ENCODE peak calls at places on chromosomes 7 and 10, in ten cellular contexts. F, E, V, X, P, T, G, S, B and N are unnamed samples.

GRCh38 chr7:84524714-84525694 is 330.4 kb upstream of the SEMA3A start:
- DNase-seq in B (no peak), V (no peak), S (no peak), F (no peak), G (no peak), X (no peak), P (peak), E (no peak), T (no peak), N (no peak)

GRCh38 chr10:80409121-80409520 is 770 bp downstream of the PRXL2A start:
- DNase-seq in G (no peak), F (no peak), V (no peak), B (no peak), X (no peak), S (no peak), P (no peak), T (no peak), E (no peak), N (no peak)

GRCh38 chr7:150900675-150901074 is 48.4 kb downstream of the AOC1 start:
- DNase-seq in P (no peak), B (no peak), E (no peak), G (no peak), X (no peak), S (no peak), V (no peak), T (no peak), F (no peak), N (no peak)

GRCh38 chr7:84136809-84137208 is 57.8 kb downstream of the SEMA3A start:
- DNase-seq in P (no peak), G (no peak), B (no peak), X (no peak), S (peak), T (no peak), F (no peak), E (no peak), V (no peak), N (no peak)

GRCh38 chr10:23063387-23064287 is 31.7 kb upstream of the MSRB2 start:
- DNase-seq in V (no peak), F (no peak), P (peak), X (no peak), S (peak), B (no peak), E (no peak), T (no peak), G (no peak), N (no peak)

GRCh38 chr10:133299738-133300137 is 8.9 kb downstream of the TUBGCP2 start:
- DNase-seq in T (no peak), G (no peak), P (no peak), B (no peak), E (no peak), X (no peak), F (no peak), S (no peak), V (no peak), N (no peak)

GRCh38 chr10:24811906-24812305 is 88.2 kb upstream of the ARHGAP21 start:
- DNase-seq in G (no peak), T (no peak), E (peak), F (peak), B (no peak), V (no peak), P (no peak), X (no peak), S (no peak), N (no peak)

GRCh38 chr10:22550732-22551131 is 163.6 kb downstream of the PIP4K2A start:
- DNase-seq in V (no peak), F (no peak), P (peak), G (peak), E (peak), B (peak), T (peak), S (peak), X (peak), N (peak)

GRCh38 chr7:16719699-16720098 is 33.9 kb upstream of the TSPAN13 start:
- DNase-seq in G (no peak), F (no peak), P (peak), E (no peak), T (no peak), X (no peak), S (no peak), B (no peak), V (no peak), N (no peak)

GRCh38 chr10:132489704-132490534 is 47.7 kb upstream of the INPP5A start:
- DNase-seq in F (no peak), G (no peak), B (no peak), T (no peak), P (no peak), S (no peak), X (no peak), E (no peak), V (no peak), N (no peak)

GRCh38 chr10:12975266-12975665 is 26.2 kb downstream of the CCDC3 start:
- DNase-seq in F (no peak), T (peak), P (no peak), S (no peak), E (no peak), B (no peak), G (no peak), X (no peak), V (no peak), N (no peak)

GRCh38 chr7:132141109-132141508 is 435.2 kb downstream of the PLXNA4 start:
- DNase-seq in T (no peak), X (no peak), P (peak), E (no peak), G (no peak), B (no peak), F (no peak), S (no peak), V (peak), N (no peak)

GRCh38 chr7:48140001-48140681 is 31.1 kb upstream of the ABCA13 start:
- DNase-seq in B (no peak), S (no peak), T (no peak), E (no peak), X (no peak), F (peak), P (no peak), G (no peak), V (no peak), N (no peak)

GRCh38 chr7:128053023-128053422 is 21.8 kb upstream of the LRRC4 start:
- DNase-seq in B (no peak), V (no peak), X (no peak), P (peak), S (peak), T (no peak), F (no peak), G (no peak), E (no peak), N (peak)

GRCh38 chr10:11007661-11008060 is 10.0 kb upstream of the CELF2 start:
- DNase-seq in S (no peak), X (no peak), T (no peak), F (no peak), B (no peak), V (no peak), P (no peak), G (no peak), E (no peak), N (no peak)

GRCh38 chr10:48518412-48518811 is 86.5 kb downstream of the ARHGAP22 start:
- DNase-seq in G (no peak), E (no peak), B (no peak), F (no peak), P (no peak), T (no peak), S (no peak), X (no peak), V (no peak), N (no peak)

GRCh38 chr7:22949944-22950343 is 64.0 kb downstream of the HYCC1 start:
- DNase-seq in T (no peak), E (no peak), B (no peak), P (no peak), F (no peak), G (no peak), V (no peak), X (no peak), S (no peak), N (no peak)

GRCh38 chr10:79981356-79981672 is 32.4 kb upstream of the SFTPD start:
- DNase-seq in S (no peak), E (peak), F (no peak), P (no peak), B (no peak), T (no peak), V (peak), G (no peak), X (no peak), N (no peak)

GRCh38 chr7:154353385-154353784 is 301.2 kb downstream of the DPP6 start:
- DNase-seq in X (no peak), B (no peak), V (no peak), P (no peak), T (no peak), S (peak), F (no peak), E (no peak), G (no peak), N (no peak)

GRCh38 chr10:86970152-86970886 is 2.0 kb downstream of the ADIRF start:
- DNase-seq in P (peak), B (peak), T (peak), S (no peak), E (peak), V (peak), G (peak), F (peak), X (no peak), N (peak)

GRCh38 chr7:45873035-45873354 is at the start of gene CCDC201:
- DNase-seq in F (no peak), T (no peak), E (no peak), X (no peak), S (no peak), P (no peak), B (no peak), G (no peak), V (no peak), N (no peak)

GRCh38 chr10:97498841-97499560 is at the start of gene UBTD1:
- DNase-seq in B (peak), G (peak), V (peak), E (peak), S (peak), X (peak), T (peak), F (peak), P (peak), N (peak)

GRCh38 chr7:44087914-44088838 is 5.8 kb upstream of the POLM start:
- DNase-seq in T (no peak), G (peak), E (peak), S (no peak), F (no peak), X (no peak), P (peak), V (no peak), B (peak), N (no peak)

GRCh38 chr10:3969876-3970666 is 185.1 kb upstream of the KLF6 start:
- DNase-seq in F (no peak), E (no peak), B (no peak), V (peak), X (no peak), P (no peak), S (no peak), T (no peak), G (no peak), N (no peak)

GRCh38 chr10:127402596-127403409 is 146.3 kb upstream of the NPS start:
- DNase-seq in G (no peak), B (no peak), F (no peak), S (no peak), V (no peak), T (no peak), X (no peak), P (peak), E (no peak), N (no peak)

GRCh38 chr7:29328811-29329210 is 134.2 kb downstream of the CHN2 start:
- DNase-seq in G (no peak), V (no peak), F (no peak), E (no peak), P (peak), B (no peak), X (no peak), T (no peak), S (peak), N (peak)

GRCh38 chr7:99392659-99393362 is 15.6 kb downstream of the PDAP1 start:
- DNase-seq in P (peak), T (peak), E (peak), F (peak), G (peak), X (peak), B (peak), S (peak), V (peak), N (peak)

GRCh38 chr7:4882169-4882741 is 1.3 kb downstream of the RADIL start:
- DNase-seq in G (peak), F (no peak), X (no peak), S (no peak), B (peak), T (peak), V (peak), P (peak), E (peak), N (no peak)

GRCh38 chr10:46520941-46521340 is 35.5 kb downstream of the GPRIN2 start:
- DNase-seq in G (no peak), X (no peak), S (no peak), V (no peak), F (no peak), E (peak), T (peak), B (no peak), P (peak), N (peak)

DNA sequence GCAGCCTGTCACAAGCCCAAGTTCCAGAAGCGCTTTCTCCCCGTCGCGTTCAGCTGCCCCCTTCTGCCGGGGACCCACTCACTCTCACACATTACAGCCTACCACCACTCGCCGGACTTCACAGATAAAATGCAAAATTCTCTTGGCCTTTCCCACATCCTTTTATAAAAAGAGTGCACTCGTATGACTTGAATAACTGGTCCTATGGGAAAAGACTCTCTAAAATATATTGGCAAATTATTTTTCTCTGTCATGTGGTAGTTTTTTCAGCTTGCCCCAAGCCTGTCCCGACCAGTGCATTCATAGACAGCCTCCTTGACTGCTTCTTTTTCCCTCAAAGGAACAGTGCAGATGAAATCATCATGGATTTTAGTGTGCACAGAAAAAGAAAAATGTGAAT is 1.3 kb downstream of the INHBA start:
- DNase-seq in B (no peak), V (no peak), T (no peak), X (no peak), E (no peak), F (no peak), S (no peak), P (no peak), G (no peak), N (no peak)
- H3K27ac ChIP-seq in B (peak), V (no peak), T (no peak), X (no peak), E (peak), F (no peak), S (no peak), P (peak), G (peak), N (no peak)

DNA sequence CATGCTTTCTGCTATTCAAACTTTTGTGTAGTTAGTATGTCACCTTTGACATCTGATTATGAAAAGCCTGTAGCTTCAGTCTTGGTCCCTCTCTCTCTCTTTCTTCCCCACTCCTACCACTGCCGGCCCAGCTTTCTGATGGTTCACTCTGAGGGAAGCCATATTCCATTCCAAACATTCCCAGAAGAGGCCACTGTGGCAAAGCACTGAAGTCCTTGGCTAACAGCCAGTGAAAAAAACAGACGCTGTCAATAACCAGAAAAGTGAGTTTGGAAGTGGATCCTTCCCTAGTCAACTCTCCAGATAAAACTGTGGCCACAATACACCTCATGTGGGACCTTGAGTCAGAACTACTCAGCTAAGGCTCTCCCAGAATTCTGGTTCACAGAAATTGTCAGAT is 950.7 kb upstream of the PHF14 start:
- DNase-seq in E (no peak), T (no peak), X (no peak), F (peak), B (no peak), P (peak), S (peak), G (no peak), V (peak), N (peak)
- TF ChIP-seq CTCF in E (peak), T (no peak), X (no peak), F (no peak), B (no peak), P (no peak), S (no peak), G (no peak), V (no peak), N (peak)

GRCh38 chr7:116597384-116597783 is 72.5 kb downstream of the CAV1 start:
- DNase-seq in B (no peak), G (no peak), P (no peak), S (no peak), T (no peak), E (no peak), F (no peak), X (no peak), V (no peak), N (no peak)

GRCh38 chr7:116601426-116601825 is 70.6 kb upstream of the MET start:
- DNase-seq in P (no peak), G (no peak), F (no peak), B (no peak), X (no peak), E (no peak), V (no peak), T (no peak), S (peak), N (no peak)

GRCh38 chr7:116595063-116595462 is 70.2 kb downstream of the CAV1 start:
- DNase-seq in G (no peak), P (no peak), B (no peak), V (no peak), X (no peak), F (no peak), T (no peak), E (no peak), S (no peak), N (no peak)

GRCh38 chr7:116598278-116598677 is 73.4 kb downstream of the CAV1 start:
- DNase-seq in G (no peak), F (no peak), E (no peak), S (no peak), T (no peak), V (no peak), P (no peak), X (no peak), B (no peak), N (no peak)

GRCh38 chr7:116598846-116599245 is 73.2 kb upstream of the MET start:
- DNase-seq in V (no peak), S (no peak), B (no peak), T (no peak), G (no peak), F (no peak), X (no peak), P (no peak), E (no peak), N (no peak)
- H3K27ac ChIP-seq in V (no peak), S (no peak), B (no peak), T (no peak), G (no peak), F (no peak), X (no peak), P (no peak), E (no peak), N (no peak)

DNA sequence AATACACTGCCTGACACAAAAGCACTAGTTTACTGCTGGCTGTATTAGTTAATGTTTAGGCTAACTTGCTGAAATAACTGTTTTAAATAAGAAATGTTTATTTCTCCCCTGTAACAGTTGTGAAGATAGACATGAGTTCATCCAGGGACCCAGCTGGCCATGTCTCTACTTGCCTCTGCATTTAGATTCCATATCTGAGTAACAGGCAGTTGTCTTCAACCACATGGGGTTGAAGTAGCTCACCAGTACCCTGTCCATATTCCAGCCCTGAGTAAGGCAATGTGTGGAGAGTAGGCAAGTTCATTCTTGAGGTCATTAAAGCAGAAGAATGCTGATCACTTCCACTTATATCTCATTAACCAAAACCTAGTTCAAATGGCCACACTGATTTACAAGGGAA is 31.1 kb upstream of the RSBN1L start:
- DNase-seq in G (no peak), B (no peak), P (no peak), T (no peak), E (no peak), X (no peak), F (no peak), S (no peak), V (no peak), N (peak)
- TF ChIP-seq CTCF in G (no peak), B (no peak), P (no peak), T (no peak), E (no peak), X (no peak), F (no peak), S (no peak), V (no peak), N (no peak)

GRCh38 chr10:75406158-75407065 is 4.8 kb upstream of the ZNF503 start:
- DNase-seq in S (no peak), P (no peak), F (no peak), T (peak), V (no peak), B (no peak), G (peak), X (no peak), E (no peak), N (no peak)

GRCh38 chr10:75407716-75408511 is 6.3 kb upstream of the ZNF503 start:
- DNase-seq in G (peak), T (peak), F (peak), X (no peak), V (peak), E (peak), S (no peak), B (peak), P (peak), N (no peak)

GRCh38 chr10:75408512-75408881 is 6.9 kb upstream of the ZNF503 start:
- DNase-seq in B (peak), G (peak), E (peak), T (peak), P (no peak), S (no peak), F (no peak), X (no peak), V (peak), N (no peak)

GRCh38 chr10:75405201-75406143 is 3.9 kb upstream of the ZNF503 start:
- DNase-seq in B (no peak), V (peak), T (peak), S (no peak), F (peak), P (peak), X (no peak), E (no peak), G (peak), N (no peak)

DNA sequence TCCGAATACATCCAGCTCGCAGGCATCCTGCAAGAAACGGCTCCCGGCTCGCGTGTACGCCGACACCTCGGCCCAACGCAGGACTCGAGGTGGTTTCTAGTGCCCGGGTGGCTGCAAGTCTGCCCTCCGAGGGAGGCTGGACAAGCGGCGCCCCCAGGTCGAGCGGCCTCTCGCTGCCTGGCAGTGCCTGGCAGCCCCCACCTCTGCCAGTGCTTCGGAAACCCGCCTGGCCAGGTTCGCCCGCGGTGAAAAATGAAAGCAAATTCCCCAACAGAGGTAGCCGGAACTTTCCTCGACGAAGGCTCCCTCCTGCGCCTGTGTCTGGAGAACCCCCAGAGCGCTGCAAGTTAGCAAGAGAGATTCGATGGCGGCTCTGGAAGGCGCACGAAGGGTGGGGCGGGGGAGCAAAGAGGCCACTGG is 5.7 kb upstream of the ZNF503 start:
- DNase-seq in B (no peak), P (no peak), G (peak), S (no peak), F (peak), E (no peak), V (peak), T (no peak), X (no peak), N (no peak)
- H3K27ac ChIP-seq in B (no peak), P (no peak), G (no peak), S (no peak), F (peak), E (peak), V (peak), T (peak), X (no peak), N (peak)

DNA sequence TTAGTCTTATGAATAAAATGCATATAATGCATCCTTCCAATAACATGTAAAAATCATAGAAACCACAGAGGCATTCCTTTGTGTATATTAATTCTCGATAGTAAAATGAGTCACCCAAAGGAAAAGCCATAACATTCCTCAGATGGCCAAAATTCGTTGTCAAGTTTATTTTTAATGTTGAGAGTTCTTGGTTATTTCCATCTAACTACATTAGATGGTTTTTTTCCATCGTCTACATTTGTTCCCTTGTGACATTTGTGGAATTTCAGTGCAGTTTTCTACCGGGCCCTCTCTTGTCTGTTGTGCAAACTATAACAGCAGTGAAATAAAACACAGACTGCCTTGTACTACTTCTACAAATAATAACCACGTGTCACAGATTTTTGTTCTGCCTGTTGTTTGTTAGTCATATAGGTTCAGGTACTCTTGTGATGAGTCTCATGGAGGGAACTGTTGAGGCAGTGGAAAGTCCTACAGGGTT is 54.7 kb upstream of the CCAR1 start:
- DNase-seq in B (no peak), T (no peak), X (no peak), E (no peak), F (no peak), S (no peak), V (no peak), P (peak), G (no peak), N (peak)
- TF ChIP-seq CTCF in B (no peak), T (no peak), X (no peak), E (no peak), F (no peak), S (no peak), V (no peak), P (no peak), G (no peak), N (no peak)